ENCODE peak calls at places on chromosomes 6 and 20, in six cellular contexts. L is activated naive CD8-positive, alpha-beta T cell treated with anti-CD3 and anti-CD28 coated beads for 36 hours; I is B cell; A is SW480; Z is iPS DF 19.7; V is T-cell. P is an unnamed sample.

GRCh38 chr6:150880336-150880735 is 14.8 kb downstream of the MTHFD1L start:
- DNase-seq in L (no peak), I (no peak), A (no peak), Z (no peak), V (no peak), P (no peak)

GRCh38 chr20:10179574-10180298 is 38.9 kb upstream of the SNAP25 start:
- DNase-seq in L (no peak), I (no peak), A (peak), Z (no peak), V (no peak), P (no peak)

GRCh38 chr6:137904822-137905617 is 38.0 kb downstream of the TNFAIP3 start:
- DNase-seq in L (peak), I (peak), A (no peak), Z (no peak), V (peak), P (no peak)

GRCh38 chr6:33785766-33786165 is 3.2 kb downstream of the LEMD2 start:
- DNase-seq in L (no peak), I (no peak), A (no peak), Z (no peak), V (no peak), P (no peak)

GRCh38 chr20:59743767-59744485 is 139.6 kb downstream of the PHACTR3 start:
- DNase-seq in L (no peak), I (no peak), A (peak), Z (peak), V (no peak), P (no peak)

GRCh38 chr20:1319051-1319450 is 9.9 kb downstream of the SDCBP2 start:
- DNase-seq in L (no peak), I (no peak), A (no peak), Z (no peak), V (no peak), P (no peak)

GRCh38 chr6:56073315-56073714 is 174.1 kb downstream of the COL21A1 start:
- DNase-seq in L (no peak), I (no peak), A (no peak), Z (no peak), V (no peak), P (no peak)

GRCh38 chr20:41014557-41015088 is 14.0 kb upstream of the TOP1 start:
- DNase-seq in L (no peak), I (no peak), A (no peak), Z (no peak), V (no peak), P (no peak)

GRCh38 chr6:53359843-53360834 is 11.4 kb upstream of the ELOVL5 start:
- DNase-seq in L (no peak), I (peak), A (peak), Z (no peak), V (no peak), P (peak)

GRCh38 chr6:105869835-105870506 is 216.2 kb upstream of the PRDM1 start:
- DNase-seq in L (no peak), I (no peak), A (no peak), Z (peak), V (no peak), P (no peak)

GRCh38 chr20:10225439-10226080 is 6.9 kb downstream of the SNAP25 start:
- DNase-seq in L (no peak), I (no peak), A (peak), Z (no peak), V (no peak), P (no peak)

GRCh38 chr6:131949909-131950766 is 1.0 kb downstream of the CCN2 start:
- DNase-seq in L (peak), I (peak), A (peak), Z (no peak), V (no peak), P (peak)

GRCh38 chr6:5124526-5124925 is 39.4 kb downstream of the PPP1R3G start:
- DNase-seq in L (no peak), I (no peak), A (no peak), Z (no peak), V (no peak), P (no peak)

GRCh38 chr20:25076731-25077609 is 5.0 kb downstream of the VSX1 start:
- DNase-seq in L (no peak), I (no peak), A (peak), Z (no peak), V (no peak), P (no peak)

GRCh38 chr6:144215402-144215931 is 65.2 kb downstream of the STX11 start:
- DNase-seq in L (peak), I (no peak), A (peak), Z (no peak), V (no peak), P (peak)

GRCh38 chr6:106540432-106540831 is 88.9 kb downstream of the RTN4IP1 start:
- DNase-seq in L (no peak), I (no peak), A (no peak), Z (no peak), V (no peak), P (no peak)

GRCh38 chr6:11196511-11197174 is 35.8 kb downstream of the NEDD9 start:
- DNase-seq in L (no peak), I (no peak), A (no peak), Z (no peak), V (no peak), P (no peak)

GRCh38 chr6:26568601-26569432 is 27.9 kb upstream of the ABT1 start:
- DNase-seq in L (peak), I (peak), A (peak), Z (no peak), V (peak), P (peak)

GRCh38 chr6:138806889-138807288 is 11.0 kb downstream of the ECT2L start:
- DNase-seq in L (no peak), I (no peak), A (no peak), Z (no peak), V (no peak), P (no peak)

GRCh38 chr6:15392182-15392581 is 146.3 kb downstream of the JARID2 start:
- DNase-seq in L (no peak), I (no peak), A (no peak), Z (no peak), V (no peak), P (no peak)

GRCh38 chr6:4426916-4427315 is 291.5 kb upstream of the ECI2 start:
- DNase-seq in L (no peak), I (no peak), A (no peak), Z (no peak), V (no peak), P (no peak)

GRCh38 chr6:141309295-141309694 is 823.4 kb upstream of the GJE1 start:
- DNase-seq in L (no peak), I (peak), A (no peak), Z (no peak), V (no peak), P (no peak)

GRCh38 chr6:156807795-156808194 is 30.6 kb downstream of the ARID1B start:
- DNase-seq in L (no peak), I (no peak), A (no peak), Z (no peak), V (no peak), P (no peak)

GRCh38 chr6:48962041-48962440 is 501.0 kb downstream of the MMUT start:
- DNase-seq in L (no peak), I (no peak), A (no peak), Z (no peak), V (no peak), P (no peak)

GRCh38 chr6:147005499-147005898 is 198.7 kb upstream of the STXBP5 start:
- DNase-seq in L (no peak), I (no peak), A (no peak), Z (no peak), V (no peak), P (no peak)

GRCh38 chr6:158459726-158460125 is 100.2 kb upstream of the TMEM181 start:
- DNase-seq in L (no peak), I (no peak), A (no peak), Z (no peak), V (no peak), P (no peak)

GRCh38 chr6:83558975-83559374 is 46.6 kb downstream of the PRSS35 start:
- DNase-seq in L (no peak), I (no peak), A (no peak), Z (no peak), V (no peak), P (no peak)

GRCh38 chr20:47857142-47857993 is 72.1 kb upstream of the SULF2 start:
- DNase-seq in L (no peak), I (no peak), A (peak), Z (no peak), V (no peak), P (peak)

GRCh38 chr20:53652090-53652858 is 58.6 kb upstream of the ZNF217 start:
- DNase-seq in L (no peak), I (peak), A (peak), Z (no peak), V (no peak), P (peak)

GRCh38 chr6:78611886-78612480 is 255.4 kb upstream of the IRAK1BP1 start:
- DNase-seq in L (no peak), I (no peak), A (peak), Z (no peak), V (no peak), P (peak)

GRCh38 chr20:22584630-22584921 is 204 bp upstream of the FOXA2 start:
- DNase-seq in L (no peak), I (no peak), A (peak), Z (no peak), V (no peak), P (no peak)

GRCh38 chr6:21102201-21102600 is 491.4 kb upstream of the SOX4 start:
- DNase-seq in L (no peak), I (no peak), A (no peak), Z (no peak), V (no peak), P (no peak)